ENCODE peak calls at places on chromosomes 2 and 18, in six cellular contexts. S is AG04449, L is GDM1, N is PC-9, G is AML-193, P is HuH-7. Y is an unnamed sample.

GRCh38 chr18:22434973-22435608 is 17.4 kb upstream of the CTAGE1 start:
- DNase-seq in S (peak), L (no peak), N (no peak), G (no peak), P (no peak), Y (no peak)

GRCh38 chr2:332592-332991 is 44.7 kb upstream of the ALKAL2 start:
- DNase-seq in S (no peak), L (no peak), N (no peak), G (no peak), P (no peak), Y (no peak)

GRCh38 chr2:27903649-27904544 is 13.4 kb downstream of the BABAM2 start:
- DNase-seq in S (no peak), L (no peak), N (no peak), G (no peak), P (no peak), Y (no peak)

GRCh38 chr2:107742460-107743027 is 84.1 kb upstream of the RGPD4 start:
- DNase-seq in S (no peak), L (no peak), N (no peak), G (no peak), P (no peak), Y (no peak)

GRCh38 chr2:55163895-55164509 is 68.1 kb downstream of the CLHC1 start:
- DNase-seq in S (no peak), L (no peak), N (peak), G (no peak), P (no peak), Y (no peak)

GRCh38 chr2:241268716-241269445 is 46.6 kb downstream of the HDLBP start:
- DNase-seq in S (no peak), L (no peak), N (peak), G (no peak), P (no peak), Y (no peak)

GRCh38 chr18:76450452-76450851 is 44.6 kb downstream of the ZNF516 start:
- DNase-seq in S (no peak), L (no peak), N (no peak), G (no peak), P (no peak), Y (no peak)

GRCh38 chr2:56077352-56077915 is 106.4 kb upstream of the CCDC85A start:
- DNase-seq in S (no peak), L (no peak), N (peak), G (no peak), P (peak), Y (peak)

GRCh38 chr18:3654442-3655253 is 204.7 kb downstream of the TGIF1 start:
- DNase-seq in S (no peak), L (no peak), N (no peak), G (no peak), P (no peak), Y (no peak)

GRCh38 chr2:44955593-44956449 is 14.3 kb downstream of the SIX3 start:
- DNase-seq in S (no peak), L (peak), N (peak), G (peak), P (peak), Y (peak)

GRCh38 chr2:180980943-180981898 is 816 bp downstream of the UBE2E3 start:
- DNase-seq in S (no peak), L (no peak), N (peak), G (no peak), P (no peak), Y (no peak)

GRCh38 chr18:25896178-25896780 is 194.1 kb downstream of the SS18 start:
- DNase-seq in S (no peak), L (peak), N (no peak), G (peak), P (peak), Y (no peak)

GRCh38 chr2:85589982-85590791 is 5.4 kb upstream of the RNF181 start:
- DNase-seq in S (peak), L (peak), N (no peak), G (no peak), P (no peak), Y (no peak)

GRCh38 chr2:67065046-67065445 is 332.1 kb upstream of the ETAA1 start:
- DNase-seq in S (no peak), L (no peak), N (no peak), G (no peak), P (no peak), Y (no peak)

GRCh38 chr2:112296407-112296806 is 21.0 kb downstream of the ZC3H6 start:
- DNase-seq in S (no peak), L (no peak), N (no peak), G (no peak), P (no peak), Y (no peak)

GRCh38 chr2:10518470-10519060 is 70.4 kb upstream of the ODC1 start:
- DNase-seq in S (no peak), L (no peak), N (no peak), G (no peak), P (no peak), Y (no peak)

GRCh38 chr18:30992231-30992630 is 50.3 kb downstream of the DSC3 start:
- DNase-seq in S (no peak), L (no peak), N (no peak), G (no peak), P (no peak), Y (no peak)

GRCh38 chr2:127735044-127735443 is 33.7 kb downstream of the SFT2D3 start:
- DNase-seq in S (no peak), L (no peak), N (no peak), G (no peak), P (no peak), Y (no peak)

GRCh38 chr2:232541961-232542714 is 2.6 kb downstream of the CHRNG start:
- DNase-seq in S (no peak), L (no peak), N (no peak), G (no peak), P (no peak), Y (no peak)

GRCh38 chr2:7671312-7671711 is 754.1 kb downstream of the RNF144A start:
- DNase-seq in S (no peak), L (no peak), N (no peak), G (no peak), P (no peak), Y (no peak)

GRCh38 chr18:13159579-13159978 is 59.0 kb upstream of the LDLRAD4 start:
- DNase-seq in S (peak), L (peak), N (peak), G (peak), P (peak), Y (peak)